ENCODE peak calls at places on chromosomes 3 and 15, in four cellular contexts. X, T, R and K are unnamed samples.
A peak's percentile ranks its signal among the peaks of the same experiment; 100 is the strongest.

GRCh38 chr3:83843716-83844115 is 1115.1 kb upstream of the CADM2 start:
- DNase-seq in R (no peak), X (no peak), T (no peak), K (peak; percentile 40)

GRCh38 chr15:64464271-64465005 is 4.1 kb downstream of the ZNF609 start:
- DNase-seq in X (peak; percentile 84), T (no peak), R (peak; percentile 65), K (no peak)

GRCh38 chr15:83430436-83430835 is 16.7 kb upstream of the SH3GL3 start:
- DNase-seq in R (no peak), T (no peak), X (no peak), K (no peak)

GRCh38 chr3:166274996-166275395 is 437.8 kb upstream of the BCHE start:
- DNase-seq in X (no peak), R (no peak), T (no peak), K (no peak)

GRCh38 chr3:183896184-183896583 is 11.5 kb upstream of the PARL start:
- DNase-seq in R (no peak), X (no peak), T (no peak), K (no peak)

GRCh38 chr15:68658151-68658550 is 79.4 kb downstream of the CORO2B start:
- DNase-seq in R (no peak), X (no peak), T (no peak), K (no peak)

GRCh38 chr3:49781415-49782199 is 4.7 kb downstream of the IP6K1 start:
- DNase-seq in X (no peak), R (no peak), T (no peak), K (no peak)

GRCh38 chr15:41241251-41241964 is 10.3 kb downstream of the CHP1 start:
- DNase-seq in R (peak; percentile 61), X (peak; percentile 86), T (no peak), K (no peak)

GRCh38 chr15:44315773-44316465 is 27.4 kb downstream of the GOLM2 start:
- DNase-seq in T (no peak), R (no peak), X (no peak), K (no peak)

GRCh38 chr3:148158210-148158609 is 539.5 kb upstream of the AGTR1 start:
- DNase-seq in R (no peak), X (no peak), T (no peak), K (no peak)

GRCh38 chr3:189353988-189354735 is 182.4 kb downstream of the TPRG1 start:
- DNase-seq in T (no peak), R (no peak), X (no peak), K (no peak)

GRCh38 chr3:24680214-24680967 is 185.7 kb upstream of the THRB start:
- DNase-seq in T (peak; percentile 66), R (no peak), X (peak; percentile 23), K (peak; percentile 59)

GRCh38 chr3:9314796-9315195 is 48.1 kb upstream of the THUMPD3 start:
- DNase-seq in X (no peak), T (no peak), R (no peak), K (no peak)

GRCh38 chr15:71447328-71448250 is 332.3 kb downstream of the THSD4 start:
- DNase-seq in X (no peak), R (no peak), T (no peak), K (no peak)

GRCh38 chr3:9008550-9009255 is 45.4 kb upstream of the RAD18 start:
- DNase-seq in X (no peak), T (no peak), R (no peak), K (no peak)

GRCh38 chr3:157479464-157480243 is 23.6 kb downstream of the VEPH1 start:
- DNase-seq in R (no peak), X (no peak), T (no peak), K (no peak)